ENCODE peak calls at places on chromosomes 4 and X, in ten cellular contexts. F, N, G, Q, T, Z, A, X, R and C are unnamed samples.

GRCh38 chr4:85968945-85969830 is 390.7 kb downstream of the MAPK10 start:
- DNase-seq in F (no peak), N (no peak), G (peak; percentile 1), Q (peak; percentile 71), T (peak; percentile 16), Z (peak; percentile 71), A (no peak), X (no peak), R (peak; percentile 54), C (peak; percentile 36)

GRCh38 chrX:76420237-76420636 is 7.3 kb upstream of the MAGEE1 start:
- DNase-seq in F (no peak), N (no peak), G (no peak), Q (no peak), T (no peak), Z (no peak), A (no peak), X (no peak), R (peak; percentile 9), C (no peak)

GRCh38 chr4:145681956-145682355 is 2.0 kb downstream of the C4orf51 start:
- DNase-seq in F (no peak), N (no peak), G (no peak), Q (no peak), T (no peak), Z (no peak), A (no peak), X (no peak), R (no peak), C (no peak)

GRCh38 chr4:2125023-2125422 is 65.9 kb downstream of the NAT8L start:
- DNase-seq in F (no peak), N (no peak), G (no peak), Q (no peak), T (no peak), Z (no peak), A (no peak), X (no peak), R (no peak), C (no peak)

GRCh38 chr4:169407217-169407845 is 136.6 kb upstream of the SH3RF1 start:
- DNase-seq in F (no peak), N (no peak), G (no peak), Q (peak; percentile 9), T (no peak), Z (no peak), A (no peak), X (no peak), R (no peak), C (no peak)

GRCh38 chr4:148192526-148192925 is 249.7 kb downstream of the NR3C2 start:
- DNase-seq in F (no peak), N (no peak), G (no peak), Q (no peak), T (no peak), Z (no peak), A (no peak), X (no peak), R (no peak), C (no peak)

GRCh38 chr4:82561745-82562552 is at the start of gene TMEM150C:
- DNase-seq in F (no peak), N (no peak), G (no peak), Q (no peak), T (no peak), Z (peak; percentile 43), A (no peak), X (peak; percentile 19), R (peak; percentile 51), C (peak; percentile 6)

GRCh38 chrX:9327747-9328145 is 137.1 kb upstream of the TBL1X start:
- DNase-seq in F (no peak), N (no peak), G (no peak), Q (peak; percentile 80), T (peak; percentile 70), Z (peak; percentile 74), A (no peak), X (no peak), R (no peak), C (peak; percentile 55)

GRCh38 chr4:138034871-138035270 is 207.3 kb downstream of the SLC7A11 start:
- DNase-seq in F (no peak), N (no peak), G (no peak), Q (peak; percentile 60), T (no peak), Z (no peak), A (no peak), X (no peak), R (no peak), C (peak; percentile 16)

GRCh38 chr4:182483685-182484084 is 240.5 kb downstream of the TENM3 start:
- DNase-seq in F (no peak), N (no peak), G (no peak), Q (no peak), T (no peak), Z (no peak), A (no peak), X (no peak), R (no peak), C (peak; percentile 3)

GRCh38 chrX:102345916-102346315 is 93.9 kb downstream of the NXF2B start:
- DNase-seq in F (peak; percentile 79), N (peak; percentile 55), G (peak; percentile 42), Q (peak; percentile 2), T (peak; percentile 30), Z (peak; percentile 65), A (peak; percentile 75), X (no peak), R (peak; percentile 67), C (peak; percentile 33)

GRCh38 chr4:40311811-40312346 is 23.3 kb upstream of the CHRNA9 start:
- DNase-seq in F (no peak), N (no peak), G (peak; percentile 68), Q (no peak), T (peak; percentile 36), Z (no peak), A (no peak), X (no peak), R (peak; percentile 88), C (no peak)

GRCh38 chrX:23849241-23849640 is 58.5 kb downstream of the APOO start:
- DNase-seq in F (no peak), N (no peak), G (no peak), Q (no peak), T (no peak), Z (no peak), A (no peak), X (no peak), R (no peak), C (no peak)

GRCh38 chr4:151573945-151574344 is 165.0 kb downstream of the FHIP1A start:
- DNase-seq in F (no peak), N (no peak), G (no peak), Q (peak; percentile 28), T (no peak), Z (no peak), A (no peak), X (no peak), R (no peak), C (no peak)

GRCh38 chrX:23334871-23335599 is 386 bp downstream of the PTCHD1 start:
- DNase-seq in F (no peak), N (no peak), G (no peak), Q (no peak), T (no peak), Z (peak; percentile 28), A (no peak), X (no peak), R (no peak), C (no peak)

GRCh38 chr4:89193828-89194227 is 82.5 kb downstream of the TIGD2 start:
- DNase-seq in F (no peak), N (no peak), G (no peak), Q (no peak), T (no peak), Z (no peak), A (no peak), X (no peak), R (no peak), C (no peak)

GRCh38 chr4:8907596-8908205 is 36.1 kb upstream of the HMX1 start:
- DNase-seq in F (peak; percentile 5), N (no peak), G (no peak), Q (no peak), T (no peak), Z (no peak), A (no peak), X (no peak), R (no peak), C (no peak)

GRCh38 chr4:173014113-173014558 is 154.5 kb upstream of the GALNT7 start:
- DNase-seq in F (no peak), N (no peak), G (no peak), Q (peak; percentile 67), T (no peak), Z (peak; percentile 66), A (no peak), X (no peak), R (peak; percentile 39), C (peak; percentile 66)

GRCh38 chrX:111102636-111103035 is 6.6 kb downstream of the PAK3 start:
- DNase-seq in F (no peak), N (no peak), G (no peak), Q (no peak), T (no peak), Z (no peak), A (no peak), X (no peak), R (no peak), C (no peak)

GRCh38 chrX:19839770-19840254 is 47.6 kb downstream of the SH3KBP1 start:
- DNase-seq in F (no peak), N (no peak), G (peak; percentile 75), Q (peak; percentile 48), T (peak; percentile 81), Z (no peak), A (no peak), X (no peak), R (peak; percentile 96), C (peak; percentile 77)

GRCh38 chr4:54585321-54586000 is 72.3 kb upstream of the KIT start:
- DNase-seq in F (no peak), N (no peak), G (no peak), Q (peak; percentile 47), T (no peak), Z (peak; percentile 20), A (no peak), X (no peak), R (no peak), C (no peak)

GRCh38 chrX:40470830-40471429 is 109.8 kb upstream of the ATP6AP2 start:
- DNase-seq in F (no peak), N (no peak), G (no peak), Q (no peak), T (no peak), Z (no peak), A (no peak), X (no peak), R (no peak), C (no peak)

GRCh38 chr4:151804821-151805220 is 44.0 kb upstream of the GATB start:
- DNase-seq in F (no peak), N (no peak), G (no peak), Q (no peak), T (no peak), Z (peak; percentile 52), A (no peak), X (no peak), R (no peak), C (no peak)

GRCh38 chr4:176013466-176014247 is 52.0 kb upstream of the WDR17 start:
- DNase-seq in F (no peak), N (no peak), G (no peak), Q (no peak), T (no peak), Z (no peak), A (no peak), X (no peak), R (peak; percentile 82), C (peak; percentile 11)

GRCh38 chrX:153722704-153723350 is 1.4 kb downstream of the BCAP31 start:
- DNase-seq in F (no peak), N (no peak), G (no peak), Q (no peak), T (no peak), Z (no peak), A (no peak), X (no peak), R (peak; percentile 42), C (peak; percentile 53)

GRCh38 chr4:158169931-158170690 is 2.7 kb downstream of the GASK1B start:
- DNase-seq in F (no peak), N (no peak), G (no peak), Q (no peak), T (no peak), Z (peak; percentile 38), A (no peak), X (no peak), R (peak; percentile 71), C (no peak)

GRCh38 chr4:62457356-62457755 is 1257.2 kb downstream of the ADGRL3 start:
- DNase-seq in F (no peak), N (no peak), G (no peak), Q (peak; percentile 49), T (no peak), Z (peak; percentile 13), A (no peak), X (no peak), R (no peak), C (no peak)